ENCODE peak calls at places on chromosomes 6 and 20, in six cellular contexts. G, E, Z, M, V and X are unnamed samples.

GRCh38 chr20:2101057-2101934 is at the start of gene STK35:
- DNase-seq in M (peak; percentile 72), G (peak; percentile 69), E (no peak), Z (no peak), V (peak; percentile 20), X (no peak)

GRCh38 chr6:1388927-1389790 is at the start of gene FOXF2:
- DNase-seq in G (no peak), M (peak; percentile 79), V (no peak), E (peak; percentile 54), Z (no peak), X (peak; percentile 35)

GRCh38 chr6:68726307-68726706 is 91.2 kb downstream of the ADGRB3 start:
- DNase-seq in E (no peak), G (no peak), M (no peak), V (no peak), Z (no peak), X (no peak)

GRCh38 chr6:2938632-2939083 is 32.7 kb downstream of the SERPINB6 start:
- DNase-seq in M (no peak), V (peak; percentile 64), E (no peak), G (no peak), Z (no peak), X (peak; percentile 33)

GRCh38 chr20:10185741-10186558 is 32.7 kb upstream of the SNAP25 start:
- DNase-seq in V (no peak), E (no peak), G (no peak), M (no peak), Z (no peak), X (no peak)

GRCh38 chr6:37456816-37457560 is 24.0 kb downstream of the CMTR1 start:
- DNase-seq in Z (peak; percentile 40), V (no peak), M (no peak), E (peak; percentile 88), G (peak; percentile 80), X (no peak)

GRCh38 chr6:514396-514973 is 122.9 kb downstream of the IRF4 start:
- DNase-seq in G (peak; percentile 5), Z (no peak), M (peak; percentile 77), V (no peak), E (no peak), X (no peak)

GRCh38 chr6:41396335-41396734 is 60.9 kb downstream of the NCR2 start:
- DNase-seq in G (no peak), E (no peak), V (no peak), Z (no peak), M (no peak), X (no peak)

GRCh38 chr6:100464910-100465700 is at the start of gene SIM1:
- DNase-seq in E (peak; percentile 53), V (peak; percentile 59), M (peak; percentile 95), G (peak; percentile 95), Z (peak; percentile 43), X (peak; percentile 78)

GRCh38 chr6:21201673-21202430 is 391.7 kb upstream of the SOX4 start:
- DNase-seq in Z (no peak), E (no peak), V (peak; percentile 59), G (no peak), M (no peak), X (peak; percentile 55)

GRCh38 chr6:39657355-39657754 is 67.9 kb downstream of the KIF6 start:
- DNase-seq in V (no peak), Z (no peak), M (no peak), G (no peak), E (no peak), X (no peak)

GRCh38 chr6:17393335-17394191 is at the start of gene CAP2:
- DNase-seq in M (peak; percentile 86), G (peak; percentile 91), V (peak; percentile 52), Z (peak; percentile 55), E (peak; percentile 51), X (peak; percentile 81)

GRCh38 chr6:169445661-169446581 is 192.3 kb upstream of the THBS2 start:
- DNase-seq in V (peak; percentile 56), M (no peak), Z (no peak), E (no peak), G (no peak), X (no peak)

GRCh38 chr6:111793711-111794111 is 79.5 kb downstream of the FYN start:
- DNase-seq in V (peak; percentile 27), G (no peak), Z (no peak), M (no peak), E (no peak), X (no peak)

GRCh38 chr20:54284928-54285704 is 77.2 kb downstream of the PFDN4 start:
- DNase-seq in V (no peak), E (peak; percentile 34), G (no peak), M (no peak), Z (no peak), X (peak; percentile 14)